ENCODE peak calls at places on chromosomes 3 and 15, in nine cellular contexts. B is activated B cell treated with CpG ODN at 0.5 μM for 24 hours, H is sigmoid colon, U is psoas muscle, O is ovary, Y is K562, V is omental fat pad, M is adrenal gland, L is Calu3. S is an unnamed sample.

GRCh38 chr15:68518046-68518445 is 60.7 kb upstream of the CORO2B start:
- DNase-seq in B (no peak), H (no peak), U (no peak), O (no peak), Y (no peak), V (no peak), M (peak), L (no peak), S (no peak)

GRCh38 chr3:158701666-158702065 is 29.2 kb upstream of the LXN start:
- DNase-seq in B (no peak), H (no peak), U (no peak), O (no peak), Y (no peak), V (no peak), M (no peak), L (no peak), S (no peak)

GRCh38 chr3:156382458-156383346 is 172.2 kb downstream of the SSR3 start:
- DNase-seq in B (no peak), H (no peak), U (no peak), O (no peak), Y (peak), V (no peak), M (peak), L (peak), S (peak)

GRCh38 chr3:62186967-62187366 is 186.4 kb downstream of the FEZF2 start:
- DNase-seq in B (no peak), H (no peak), U (no peak), O (peak), Y (peak), V (no peak), M (peak), L (no peak), S (no peak)

GRCh38 chr3:14787630-14788029 is 31.1 kb upstream of the FGD5 start:
- DNase-seq in B (no peak), H (peak), U (no peak), O (no peak), Y (no peak), V (no peak), M (no peak), L (no peak), S (no peak)

GRCh38 chr15:27973886-27974285 is 125.2 kb downstream of the OCA2 start:
- DNase-seq in B (no peak), H (no peak), U (no peak), O (no peak), Y (no peak), V (no peak), M (no peak), L (no peak), S (no peak)

GRCh38 chr15:58457466-58457965 is 25.7 kb downstream of the LIPC start:
- DNase-seq in B (no peak), H (no peak), U (no peak), O (no peak), Y (no peak), V (no peak), M (no peak), L (no peak), S (peak)

GRCh38 chr3:179083977-179084376 is 12.4 kb upstream of the ZMAT3 start:
- DNase-seq in B (no peak), H (no peak), U (no peak), O (no peak), Y (no peak), V (no peak), M (no peak), L (no peak), S (no peak)

GRCh38 chr3:126508539-126508938 is 9.0 kb downstream of the UROC1 start:
- DNase-seq in B (no peak), H (peak), U (no peak), O (no peak), Y (no peak), V (no peak), M (no peak), L (peak), S (no peak)

GRCh38 chr3:197573048-197573767 is 17.4 kb upstream of the BDH1 start:
- DNase-seq in B (no peak), H (no peak), U (no peak), O (no peak), Y (no peak), V (no peak), M (no peak), L (no peak), S (no peak)

GRCh38 chr3:123122525-123123315 is 55.9 kb downstream of the PDIA5 start:
- DNase-seq in B (no peak), H (no peak), U (no peak), O (no peak), Y (no peak), V (no peak), M (no peak), L (no peak), S (no peak)

GRCh38 chr15:44222478-44222877 is 27.4 kb upstream of the FRMD5 start:
- DNase-seq in B (no peak), H (no peak), U (no peak), O (no peak), Y (no peak), V (no peak), M (no peak), L (no peak), S (no peak)

GRCh38 chr3:116517308-116517707 is 72.0 kb upstream of the LSAMP start:
- DNase-seq in B (no peak), H (no peak), U (no peak), O (no peak), Y (no peak), V (no peak), M (no peak), L (peak), S (peak)

GRCh38 chr15:99467861-99468460 is 97.8 kb upstream of the MEF2A start:
- DNase-seq in B (no peak), H (peak), U (no peak), O (no peak), Y (no peak), V (no peak), M (no peak), L (no peak), S (no peak)

GRCh38 chr3:50550079-50550736 is 17.3 kb downstream of the C3orf18 start:
- DNase-seq in B (peak), H (no peak), U (peak), O (peak), Y (peak), V (peak), M (peak), L (peak), S (peak)

GRCh38 chr3:10707089-10707983 is 108.7 kb upstream of the SLC6A11 start:
- DNase-seq in B (no peak), H (no peak), U (no peak), O (no peak), Y (no peak), V (no peak), M (no peak), L (no peak), S (no peak)

GRCh38 chr3:10707984-10708868 is 107.8 kb upstream of the SLC6A11 start:
- DNase-seq in B (no peak), H (no peak), U (no peak), O (no peak), Y (no peak), V (no peak), M (no peak), L (no peak), S (no peak)

GRCh38 chr3:10703875-10704274 is 112.2 kb upstream of the SLC6A11 start:
- DNase-seq in B (no peak), H (no peak), U (no peak), O (no peak), Y (no peak), V (no peak), M (no peak), L (peak), S (peak)

GRCh38 chr3:10709110-10709781 is 106.8 kb upstream of the SLC6A11 start:
- DNase-seq in B (no peak), H (no peak), U (no peak), O (no peak), Y (no peak), V (no peak), M (no peak), L (no peak), S (no peak)

DNA sequence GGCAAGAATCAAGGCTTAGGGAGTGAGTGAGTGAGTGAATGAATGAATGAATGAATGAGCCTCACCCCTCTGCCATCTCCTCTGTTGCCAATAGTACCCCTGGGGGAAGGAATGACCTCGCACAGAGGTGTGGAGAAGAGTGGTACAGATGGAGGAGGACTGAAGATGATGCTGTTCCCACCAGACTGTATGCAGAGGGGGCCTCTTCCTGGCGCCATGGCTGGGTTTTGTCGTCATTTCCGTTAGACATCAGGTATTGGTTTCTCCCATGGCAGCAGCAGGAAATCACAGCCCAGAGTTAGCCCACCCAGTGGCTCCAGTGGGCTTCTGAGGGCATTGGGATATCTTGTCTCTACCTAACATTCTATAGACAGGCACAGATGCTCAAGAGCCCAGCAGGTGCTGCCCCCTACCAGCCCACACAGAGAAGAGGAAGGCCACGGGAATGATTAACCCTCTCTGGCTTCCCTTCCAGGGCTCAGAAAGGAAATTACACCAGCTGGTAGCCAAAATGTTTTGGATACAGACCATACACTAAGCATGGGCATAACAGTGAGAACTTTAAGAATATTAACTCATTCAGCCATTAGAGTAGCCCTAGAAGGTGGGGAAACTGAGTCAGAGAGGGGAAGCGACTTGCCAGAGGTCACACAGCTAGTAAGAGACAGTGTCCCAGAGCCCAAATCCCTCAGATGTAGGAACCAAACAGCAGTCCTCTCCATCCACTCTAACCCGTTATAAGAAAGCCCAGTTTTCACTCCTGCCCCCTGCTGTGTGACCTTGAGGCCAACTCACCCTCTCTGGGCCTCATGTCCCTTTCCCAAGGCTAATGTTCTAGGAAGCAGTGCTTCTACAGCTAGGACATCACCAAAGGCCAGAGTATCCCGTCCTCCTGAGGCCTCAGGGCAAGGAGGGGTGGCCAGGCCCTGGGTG is 109.6 kb upstream of the SLC6A11 start:
- DNase-seq in B (no peak), H (no peak), U (no peak), O (no peak), Y (no peak), V (no peak), M (no peak), L (no peak), S (no peak)
- TF ChIP-seq CTCF in B (no peak), H (no peak), U (no peak), O (no peak), Y (peak), V (no peak), M (no peak), L (no peak), S (peak)

GRCh38 chr3:45929042-45929679 is 14.1 kb upstream of the CXCR6 start:
- DNase-seq in B (peak), H (peak), U (peak), O (no peak), Y (peak), V (no peak), M (no peak), L (peak), S (no peak)
- TF ChIP-seq CTCF in B (no peak), H (peak), U (peak), O (no peak), Y (peak), V (no peak), M (peak), L (peak), S (peak)

GRCh38 chr3:169573129-169573528 is 90.4 kb downstream of the MECOM start:
- DNase-seq in B (no peak), H (no peak), U (no peak), O (no peak), Y (no peak), V (no peak), M (no peak), L (no peak), S (no peak)
- TF ChIP-seq CTCF in B (no peak), H (no peak), U (no peak), O (no peak), Y (no peak), V (no peak), M (no peak), L (peak), S (no peak)

GRCh38 chr15:96088592-96088991 is 241.9 kb upstream of the NR2F2 start:
- DNase-seq in B (no peak), H (no peak), U (no peak), O (no peak), Y (no peak), V (no peak), M (no peak), L (no peak), S (no peak)
- TF ChIP-seq CTCF in B (no peak), H (no peak), U (no peak), O (no peak), Y (no peak), V (no peak), M (no peak), L (no peak), S (no peak)

DNA sequence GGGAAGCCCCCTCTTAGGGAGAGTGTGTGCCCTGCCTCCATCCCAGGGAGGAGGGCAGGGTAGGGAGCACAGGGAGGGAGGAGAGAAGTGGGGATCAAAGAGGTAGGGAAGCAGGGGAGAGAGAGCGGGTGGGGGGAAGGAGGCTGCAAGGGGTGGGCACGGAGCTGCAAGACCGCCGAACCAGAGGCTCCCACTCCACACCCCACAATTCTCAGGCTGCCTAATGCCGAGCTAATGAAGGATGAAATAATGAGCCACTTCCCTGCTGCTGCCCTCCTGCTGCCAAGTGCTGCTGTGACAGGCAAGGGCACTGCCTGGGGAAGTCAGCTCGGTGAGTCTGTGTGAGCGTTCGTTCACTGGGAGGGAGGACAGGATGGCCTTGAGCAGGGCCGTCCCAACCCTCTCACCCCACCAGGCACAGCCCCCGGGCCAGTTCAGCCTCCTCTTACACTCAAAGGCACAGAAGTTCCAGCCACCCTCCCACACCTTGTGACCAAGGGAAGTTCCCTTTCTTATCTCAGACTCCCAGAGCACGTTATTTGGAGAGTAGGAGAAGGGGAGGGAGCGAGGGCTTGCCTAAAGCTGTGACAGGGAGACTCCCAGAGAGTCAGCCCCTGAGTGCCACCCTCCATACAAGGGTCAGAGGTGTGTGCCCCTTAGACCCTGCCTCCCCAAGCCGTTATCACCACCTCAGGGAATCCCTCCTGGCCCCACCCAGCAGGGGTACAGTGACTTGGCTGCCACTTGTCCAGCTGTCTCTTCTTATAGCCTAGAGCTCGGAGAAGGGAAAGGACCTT is 12.4 kb downstream of the GLYCTK start:
- DNase-seq in B (no peak), H (no peak), U (no peak), O (peak), Y (peak), V (no peak), M (peak), L (no peak), S (peak)
- TF ChIP-seq CTCF in B (no peak), H (no peak), U (no peak), O (no peak), Y (no peak), V (no peak), M (peak), L (no peak), S (peak)